ENCODE peak calls at places on chromosomes 2 and 18, in four cellular contexts. Q is thoracic aorta, B is H9, X is uterus. W is an unnamed sample.

GRCh38 chr2:9658972-9659371 is 28.2 kb upstream of the YWHAQ start:
- DNase-seq in X (no peak), B (no peak), Q (no peak), W (no peak)

GRCh38 chr2:231037202-231037730 is at the start of gene C2orf72:
- DNase-seq in X (no peak), B (no peak), Q (no peak), W (no peak)

GRCh38 chr18:57447154-57447621 is 12.0 kb downstream of the ONECUT2 start:
- DNase-seq in X (no peak), Q (no peak), B (peak; percentile 84), W (peak; percentile 81)

GRCh38 chr2:70726947-70727725 is 40.9 kb downstream of the ADD2 start:
- DNase-seq in Q (no peak), B (peak; percentile 15), X (no peak), W (no peak)

GRCh38 chr2:130389783-130390182 is 33.9 kb downstream of the PTPN18 start:
- DNase-seq in B (no peak), Q (no peak), X (no peak), W (no peak)

GRCh38 chr18:80169607-80170006 is 60.5 kb downstream of the ADNP2 start:
- DNase-seq in Q (no peak), X (no peak), B (no peak), W (no peak)

GRCh38 chr2:232369126-232369955 is 9.2 kb upstream of the ALPP start:
- DNase-seq in B (no peak), Q (no peak), X (no peak), W (no peak)

GRCh38 chr2:133948610-133949290 is 305.1 kb upstream of the MGAT5 start:
- DNase-seq in Q (no peak), B (no peak), X (no peak), W (no peak)

GRCh38 chr2:160837416-160837815 is 322.8 kb upstream of the TANK start:
- DNase-seq in B (no peak), Q (no peak), X (no peak), W (no peak)

GRCh38 chr18:49400398-49401072 is 59.9 kb downstream of the DYM start:
- DNase-seq in X (no peak), Q (no peak), B (no peak), W (no peak)

GRCh38 chr2:136141510-136142154 is 23.7 kb upstream of the CXCR4 start:
- DNase-seq in Q (no peak), X (no peak), B (no peak), W (no peak)

GRCh38 chr2:169761970-169762292 is 28.3 kb downstream of the KLHL23 start:
- DNase-seq in X (no peak), Q (no peak), B (no peak), W (no peak)

GRCh38 chr2:20646446-20646845 is 4.5 kb downstream of the HS1BP3 start:
- DNase-seq in X (no peak), Q (no peak), B (no peak), W (no peak)

GRCh38 chr2:54240515-54241219 is 15.4 kb downstream of the TSPYL6 start:
- DNase-seq in X (no peak), B (no peak), Q (no peak), W (no peak)

GRCh38 chr2:218837495-218837894 is 5.9 kb upstream of the PRKAG3 start:
- DNase-seq in Q (no peak), B (no peak), X (no peak), W (no peak)

GRCh38 chr2:234257859-234258561 is 207.5 kb downstream of the SPP2 start:
- DNase-seq in B (peak; percentile 78), X (no peak), Q (no peak), W (peak; percentile 90)

GRCh38 chr2:86621290-86621943 is 2.2 kb downstream of the RNF103 start:
- DNase-seq in X (no peak), Q (no peak), B (no peak), W (no peak)

GRCh38 chr18:33755918-33756590 is 178.0 kb downstream of the ASXL3 start:
- DNase-seq in B (no peak), Q (no peak), X (no peak), W (no peak)

GRCh38 chr18:73352546-73352945 is 484.8 kb upstream of the NETO1 start:
- DNase-seq in B (no peak), X (no peak), Q (no peak), W (no peak)

GRCh38 chr2:177275671-177276070 is 11.1 kb upstream of the NFE2L2 start:
- DNase-seq in B (no peak), Q (no peak), X (no peak), W (no peak)

GRCh38 chr2:25445464-25445863 is 103.7 kb upstream of the DNMT3A start:
- DNase-seq in B (peak; percentile 34), Q (no peak), X (no peak), W (no peak)

GRCh38 chr2:237922641-237923361 is 44.0 kb upstream of the UBE2F start:
- DNase-seq in B (no peak), Q (no peak), X (no peak), W (no peak)

GRCh38 chr2:111025288-111025687 is 95.4 kb upstream of the BCL2L11 start:
- DNase-seq in Q (no peak), X (no peak), B (no peak), W (no peak)

GRCh38 chr2:111029135-111029927 is 91.4 kb upstream of the BCL2L11 start:
- DNase-seq in B (peak; percentile 89), Q (no peak), X (no peak), W (no peak)

GRCh38 chr2:111031546-111032484 is 88.9 kb upstream of the BCL2L11 start:
- DNase-seq in B (no peak), X (no peak), Q (no peak), W (peak; percentile 57)

GRCh38 chr2:111030271-111030891 is 90.3 kb upstream of the BCL2L11 start:
- DNase-seq in X (no peak), B (no peak), Q (no peak), W (peak; percentile 49)

GRCh38 chr2:111028720-111029119 is 92.0 kb upstream of the BCL2L11 start:
- DNase-seq in X (no peak), Q (no peak), B (no peak), W (no peak)
- TF ChIP-seq CTCF in X (no peak), Q (no peak), B (peak; percentile 42), W (no peak)

GRCh38 chr2:217823626-217824025 is 179.2 kb downstream of the TNS1 start:
- DNase-seq in B (no peak), X (no peak), Q (no peak), W (no peak)

GRCh38 chr2:217820904-217821303 is 181.9 kb downstream of the TNS1 start:
- DNase-seq in X (no peak), B (no peak), Q (no peak), W (no peak)

GRCh38 chr2:217824223-217824622 is 178.6 kb downstream of the TNS1 start:
- DNase-seq in Q (no peak), X (no peak), B (no peak), W (no peak)

GRCh38 chr2:217821536-217822147 is 181.2 kb downstream of the TNS1 start:
- DNase-seq in Q (no peak), B (no peak), X (no peak), W (no peak)

DNA sequence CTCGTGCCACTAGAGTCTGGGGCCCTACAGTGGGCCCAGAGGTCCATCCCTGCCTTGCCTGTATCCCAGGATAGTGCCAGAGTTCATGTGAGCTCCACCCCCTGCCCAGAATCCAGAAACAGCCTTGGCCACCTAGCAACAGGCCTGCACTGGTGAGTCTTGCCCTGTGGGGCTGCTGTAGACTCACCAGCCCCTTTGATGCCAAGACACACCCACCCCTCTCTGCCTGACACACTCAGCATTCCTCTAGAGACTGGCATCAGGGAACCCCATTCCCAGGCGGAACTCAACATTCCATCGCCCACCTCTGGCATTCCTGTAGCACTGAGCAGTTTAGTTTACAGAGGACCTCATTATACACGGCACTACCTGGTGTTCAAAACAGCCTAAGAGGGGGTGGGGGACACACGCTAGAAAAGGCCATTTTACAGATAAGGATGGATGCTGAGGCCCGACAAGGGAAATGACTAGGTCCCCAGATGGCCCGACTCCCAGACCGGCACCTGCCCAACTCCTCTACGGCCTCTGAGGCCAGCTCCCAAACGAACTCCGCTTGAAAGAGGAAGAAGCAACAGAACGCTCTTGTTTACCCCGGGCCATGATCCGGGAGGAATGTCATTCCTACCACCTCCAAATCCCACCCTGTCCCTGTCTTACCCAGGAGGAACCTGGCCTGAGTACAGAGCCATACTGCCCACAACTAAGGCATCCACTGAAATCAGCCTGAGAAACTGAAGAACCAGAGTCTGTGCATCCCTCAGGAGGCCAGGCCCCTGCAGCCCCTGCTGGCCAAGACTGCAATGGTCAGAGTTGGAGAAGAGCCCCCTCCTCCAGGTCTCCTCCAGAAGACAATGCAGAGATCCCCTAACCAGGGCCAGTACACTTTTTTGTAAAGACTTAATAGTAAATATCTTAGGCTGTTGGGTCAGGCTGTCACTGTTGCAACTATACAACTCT is 180.2 kb downstream of the TNS1 start:
- DNase-seq in B (peak; percentile 40), X (no peak), Q (peak; percentile 68), W (no peak)
- TF ChIP-seq CTCF in B (peak; percentile 44), X (no peak), Q (no peak), W (no peak)

DNA sequence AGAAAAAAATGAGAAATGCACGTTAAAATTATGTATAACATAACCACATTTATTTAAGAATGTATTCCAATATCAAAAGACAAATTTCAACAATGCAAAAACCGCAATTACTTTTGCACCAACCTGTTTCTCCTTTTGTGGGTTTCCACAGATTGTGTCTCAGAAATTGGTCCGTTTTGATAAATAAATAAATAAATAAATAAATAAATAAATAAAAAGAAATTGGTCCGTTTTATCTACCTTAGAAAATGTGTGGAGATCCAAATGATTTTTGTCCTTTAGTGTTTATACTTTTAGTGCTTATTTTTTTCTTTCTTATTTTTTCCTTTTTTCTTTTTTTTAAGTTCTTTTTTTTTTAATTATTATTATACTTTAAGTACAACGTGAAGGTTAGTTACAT is 1682.2 kb upstream of the TMEFF2 start:
- DNase-seq in Q (no peak), B (no peak), X (no peak), W (no peak)
- TF ChIP-seq CTCF in Q (no peak), B (no peak), X (no peak), W (no peak)

DNA sequence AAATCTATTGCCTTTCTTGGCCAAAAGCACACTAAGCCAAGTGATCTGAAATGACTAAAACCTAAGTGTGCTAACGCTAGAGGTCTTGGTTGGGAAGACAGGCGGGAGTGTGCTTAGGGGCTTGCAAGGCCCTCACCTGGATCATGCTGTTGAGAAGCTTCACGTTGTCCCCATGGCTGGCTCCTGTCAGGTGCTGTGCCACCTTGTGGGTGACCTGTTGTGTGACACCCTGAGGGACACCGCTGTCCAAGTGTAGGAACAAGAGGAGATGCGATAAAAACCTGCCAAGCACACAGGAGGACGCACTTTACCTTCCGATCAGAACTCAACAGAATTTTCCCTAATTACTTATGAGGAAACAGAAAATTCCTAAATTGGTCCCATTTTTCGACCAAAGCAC is 50.8 kb downstream of the EPG5 start:
- DNase-seq in Q (no peak), B (no peak), X (no peak), W (no peak)
- TF ChIP-seq CTCF in Q (no peak), B (peak; percentile 33), X (no peak), W (no peak)

GRCh38 chr18:77702686-77703085 is 453.0 kb downstream of the GALR1 start:
- DNase-seq in B (no peak), X (peak; percentile 21), Q (no peak), W (no peak)
- TF ChIP-seq CTCF in B (peak; percentile 66), X (no peak), Q (no peak), W (peak; percentile 30)

GRCh38 chr2:106882658-106883057 is 3.3 kb downstream of the ST6GAL2 start:
- DNase-seq in B (no peak), Q (no peak), X (no peak), W (no peak)
- TF ChIP-seq CTCF in B (peak; percentile 27), Q (no peak), X (no peak), W (peak; percentile 59)